ENCODE peak calls at places on chromosomes 1 and 21, in eight cellular contexts. S is ovary, W is endothelial cell of umbilical vein, Q is mammary epithelial cell, C is tibial nerve, L is neural progenitor cell, N is fibroblast of mammary gland, G is progenitor cell of endocrine pancreas. Z is an unnamed sample.

GRCh38 chr1:240464099-240464498 is 147.9 kb downstream of the GREM2 start:
- DNase-seq in S (no peak), W (no peak), Q (no peak), C (no peak), L (no peak), N (peak), G (no peak), Z (peak)

GRCh38 chr1:31644560-31645273 is at the start of gene PEF1:
- DNase-seq in S (peak), W (peak), Q (peak), C (peak), L (peak), N (peak), G (peak), Z (peak)

GRCh38 chr1:16461681-16462080 is 21.2 kb downstream of the NECAP2 start:
- DNase-seq in S (peak), W (no peak), Q (no peak), C (no peak), L (no peak), N (no peak), G (no peak), Z (no peak)

GRCh38 chr1:201213926-201214325 is 23.3 kb downstream of the IGFN1 start:
- DNase-seq in S (peak), W (no peak), Q (no peak), C (no peak), L (no peak), N (no peak), G (no peak), Z (no peak)

GRCh38 chr1:105337427-105337826 is 1587.7 kb downstream of the AMY1C start:
- DNase-seq in S (no peak), W (no peak), Q (no peak), C (no peak), L (no peak), N (no peak), G (no peak), Z (no peak)

GRCh38 chr1:110214454-110215404 is 4.6 kb downstream of the KCNC4 start:
- DNase-seq in S (no peak), W (peak), Q (no peak), C (no peak), L (no peak), N (no peak), G (no peak), Z (no peak)

GRCh38 chr1:12477936-12478611 is 139.9 kb downstream of the DHRS3 start:
- DNase-seq in S (peak), W (peak), Q (peak), C (peak), L (peak), N (peak), G (no peak), Z (peak)

GRCh38 chr1:150931773-150932172 is 5.6 kb downstream of the SETDB1 start:
- DNase-seq in S (no peak), W (peak), Q (peak), C (no peak), L (no peak), N (peak), G (no peak), Z (peak)

GRCh38 chr1:15357808-15358207 is 51.9 kb upstream of the EFHD2 start:
- DNase-seq in S (no peak), W (no peak), Q (no peak), C (no peak), L (no peak), N (no peak), G (no peak), Z (no peak)

GRCh38 chr1:28078680-28079626 is 9.5 kb downstream of the EYA3 start:
- DNase-seq in S (no peak), W (peak), Q (peak), C (no peak), L (no peak), N (peak), G (no peak), Z (no peak)

GRCh38 chr1:180680558-180681144 is 48.8 kb downstream of the XPR1 start:
- DNase-seq in S (no peak), W (no peak), Q (peak), C (no peak), L (no peak), N (peak), G (no peak), Z (peak)

GRCh38 chr1:145708063-145708462 is 895 bp upstream of the PDZK1 start:
- DNase-seq in S (no peak), W (no peak), Q (peak), C (no peak), L (peak), N (peak), G (no peak), Z (no peak)

GRCh38 chr1:109389638-109390341 is 7.9 kb downstream of the SORT1 start:
- DNase-seq in S (no peak), W (no peak), Q (no peak), C (no peak), L (no peak), N (no peak), G (no peak), Z (no peak)

GRCh38 chr1:17674707-17675505 is 80.2 kb upstream of the ACTL8 start:
- DNase-seq in S (no peak), W (no peak), Q (no peak), C (no peak), L (no peak), N (peak), G (no peak), Z (no peak)

GRCh38 chr21:33168886-33169285 is 60.9 kb upstream of the IFNAR2 start:
- DNase-seq in S (no peak), W (no peak), Q (peak), C (no peak), L (no peak), N (no peak), G (no peak), Z (no peak)

GRCh38 chr1:217527151-217527550 is 103.7 kb downstream of the GPATCH2 start:
- DNase-seq in S (no peak), W (no peak), Q (peak), C (no peak), L (no peak), N (no peak), G (no peak), Z (peak)

GRCh38 chr1:29655145-29655544 is 418.8 kb downstream of the PTPRU start:
- DNase-seq in S (no peak), W (no peak), Q (no peak), C (no peak), L (no peak), N (no peak), G (no peak), Z (no peak)

GRCh38 chr1:90834354-90835171 is 117.5 kb upstream of the BARHL2 start:
- DNase-seq in S (no peak), W (no peak), Q (no peak), C (no peak), L (peak), N (no peak), G (no peak), Z (no peak)

GRCh38 chr1:53592521-53592982 is 133.4 kb downstream of the DMRTB1 start:
- DNase-seq in S (no peak), W (no peak), Q (peak), C (no peak), L (peak), N (peak), G (peak), Z (peak)
- TF ChIP-seq CTCF in S (no peak), W (no peak), Q (peak), C (no peak), L (no peak), N (no peak), G (peak), Z (no peak)

GRCh38 chr1:42146916-42147320 is 6.3 kb upstream of the GUCA2B start:
- DNase-seq in S (peak), W (peak), Q (peak), C (peak), L (peak), N (peak), G (peak), Z (peak)
- TF ChIP-seq CTCF in S (no peak), W (peak), Q (peak), C (peak), L (peak), N (peak), G (peak), Z (peak)

DNA sequence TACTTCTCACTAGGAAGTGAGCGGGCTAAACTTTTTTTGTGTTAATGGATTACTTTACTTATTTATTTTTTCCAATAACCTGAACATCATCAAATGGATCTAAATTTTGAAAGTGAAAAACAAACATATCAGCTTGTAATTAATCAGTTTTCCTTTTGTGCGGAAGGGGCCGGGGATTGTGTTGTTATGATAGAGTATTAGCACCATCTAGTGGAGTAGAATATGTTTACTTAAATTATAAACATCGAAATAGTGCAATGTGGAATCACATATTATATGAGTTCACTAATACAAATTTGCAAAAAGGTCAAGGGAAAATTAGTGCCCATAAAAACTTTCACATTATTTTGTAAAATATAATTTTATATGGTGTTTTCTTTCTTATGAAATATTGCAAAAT is 9.1 kb downstream of the CFH start:
- DNase-seq in S (no peak), W (peak), Q (peak), C (no peak), L (peak), N (peak), G (no peak), Z (peak)
- TF ChIP-seq CTCF in S (peak), W (no peak), Q (peak), C (peak), L (peak), N (peak), G (peak), Z (peak)

DNA sequence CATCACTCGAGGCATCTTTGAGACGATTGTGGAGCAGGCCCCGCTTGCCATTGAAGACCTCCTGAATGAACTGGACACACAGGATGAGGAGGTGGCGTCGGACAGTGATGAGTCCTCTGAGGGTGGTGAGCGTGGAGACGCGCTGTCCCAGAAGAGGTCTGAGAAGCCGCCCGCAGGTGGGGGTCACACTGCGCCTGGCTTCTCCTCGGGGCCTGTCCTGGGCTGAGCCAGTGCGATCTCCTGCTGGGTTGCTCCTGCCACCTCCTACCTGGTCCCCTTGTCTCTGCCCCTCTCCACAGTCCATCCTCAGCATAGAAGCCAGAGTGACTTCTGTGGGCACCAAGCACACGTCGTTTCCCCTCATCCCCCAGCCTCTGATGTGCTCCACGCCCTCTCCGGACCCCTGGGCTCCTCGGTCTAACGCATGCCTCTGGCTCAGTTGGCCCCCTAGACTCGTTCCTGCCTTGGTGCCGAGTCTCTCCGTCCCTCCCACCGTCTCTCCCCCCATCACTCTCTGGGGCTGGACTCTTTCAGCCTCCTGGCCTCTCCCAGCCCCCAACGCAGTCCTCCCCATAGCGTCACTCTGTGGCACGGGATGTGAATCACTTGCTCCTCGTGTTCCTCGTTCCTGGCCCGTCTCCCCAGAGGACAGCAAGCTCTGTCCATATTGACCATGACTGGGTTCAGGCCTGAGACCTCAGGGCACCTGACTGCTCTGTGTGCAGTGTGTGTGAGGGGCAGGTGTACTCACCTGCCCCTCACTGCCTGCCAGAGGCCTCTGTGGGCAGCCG is 8.7 kb downstream of the RRP1 start:
- DNase-seq in S (no peak), W (no peak), Q (no peak), C (no peak), L (no peak), N (peak), G (no peak), Z (no peak)
- TF ChIP-seq CTCF in S (no peak), W (no peak), Q (no peak), C (no peak), L (no peak), N (no peak), G (no peak), Z (no peak)

GRCh38 chr1:193663965-193664364 is 477.6 kb upstream of the B3GALT2 start:
- DNase-seq in S (no peak), W (no peak), Q (no peak), C (no peak), L (no peak), N (no peak), G (no peak), Z (no peak)

GRCh38 chr1:193661385-193661784 is 475.0 kb upstream of the B3GALT2 start:
- DNase-seq in S (no peak), W (no peak), Q (no peak), C (no peak), L (no peak), N (no peak), G (no peak), Z (no peak)

GRCh38 chr1:193658711-193659110 is 472.3 kb upstream of the B3GALT2 start:
- DNase-seq in S (no peak), W (no peak), Q (no peak), C (no peak), L (no peak), N (no peak), G (no peak), Z (no peak)

GRCh38 chr1:193660428-193660827 is 474.0 kb upstream of the B3GALT2 start:
- DNase-seq in S (no peak), W (no peak), Q (no peak), C (no peak), L (no peak), N (no peak), G (no peak), Z (no peak)

DNA sequence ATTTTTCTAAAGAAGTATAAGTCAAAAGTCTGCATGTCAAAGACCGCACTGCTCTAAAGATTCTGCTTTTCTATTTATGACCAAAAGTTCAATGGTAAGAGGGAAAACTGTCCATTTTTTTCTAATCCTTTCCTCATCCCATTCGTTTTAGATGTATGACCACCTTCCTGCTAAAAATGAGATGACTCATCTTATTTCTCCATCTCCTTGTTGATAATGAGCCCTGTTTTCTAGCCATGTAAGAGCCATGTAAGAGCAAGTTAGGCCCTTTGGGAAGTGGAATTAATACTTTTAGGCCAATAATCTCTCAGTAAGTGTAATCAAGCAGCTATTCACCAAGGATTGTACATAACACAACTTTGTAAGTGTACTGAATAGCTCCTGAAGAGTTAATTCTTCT is 475.6 kb upstream of the B3GALT2 start:
- DNase-seq in S (no peak), W (no peak), Q (no peak), C (no peak), L (no peak), N (no peak), G (no peak), Z (peak)
- TF ChIP-seq CTCF in S (no peak), W (no peak), Q (no peak), C (no peak), L (no peak), N (no peak), G (no peak), Z (no peak)

GRCh38 chr1:227486559-227486958 is 76.8 kb upstream of the ZNF678 start:
- DNase-seq in S (no peak), W (no peak), Q (no peak), C (no peak), L (no peak), N (no peak), G (no peak), Z (no peak)
- TF ChIP-seq CTCF in S (no peak), W (no peak), Q (no peak), C (no peak), L (no peak), N (no peak), G (no peak), Z (no peak)

GRCh38 chr1:222239130-222239529 is 308.8 kb downstream of the HHIPL2 start:
- DNase-seq in S (no peak), W (no peak), Q (no peak), C (no peak), L (no peak), N (no peak), G (no peak), Z (no peak)

GRCh38 chr1:222234351-222234750 is 313.6 kb downstream of the HHIPL2 start:
- DNase-seq in S (no peak), W (no peak), Q (no peak), C (no peak), L (no peak), N (no peak), G (no peak), Z (no peak)

DNA sequence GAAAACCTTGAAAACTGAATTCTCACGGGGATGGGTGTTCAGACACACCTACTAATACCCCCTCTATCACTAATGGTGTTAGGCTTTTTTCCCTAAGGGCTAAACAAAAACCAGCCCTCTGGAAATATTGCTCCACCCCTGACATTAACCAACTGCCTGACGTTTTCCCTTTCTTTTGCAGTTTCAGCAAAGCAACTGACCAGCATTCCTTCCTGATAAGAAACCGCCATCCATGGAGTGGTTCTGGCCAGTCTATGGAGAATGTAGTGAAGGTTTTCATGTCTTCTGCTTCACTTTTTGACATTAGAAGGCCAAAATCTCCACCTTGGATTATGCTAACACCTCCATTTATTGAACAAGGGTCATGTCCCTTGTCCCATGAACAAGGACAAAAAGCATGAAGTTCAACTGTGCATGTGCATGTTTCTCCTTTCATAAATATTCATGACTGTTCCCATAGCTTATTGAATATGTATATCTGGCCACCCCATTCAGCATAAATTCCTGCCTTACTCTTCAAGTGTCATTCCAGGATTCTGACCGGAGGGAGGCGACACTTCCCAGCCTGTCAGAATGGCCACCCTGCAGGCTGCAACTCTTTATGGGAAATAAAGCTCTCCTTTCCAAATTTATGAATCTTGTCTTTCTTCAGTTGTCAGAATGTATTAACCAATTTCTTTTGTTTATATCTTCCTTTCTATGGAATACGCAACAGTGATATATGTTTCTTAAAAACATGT is 314.3 kb downstream of the HHIPL2 start:
- DNase-seq in S (no peak), W (no peak), Q (no peak), C (no peak), L (no peak), N (no peak), G (no peak), Z (no peak)
- TF ChIP-seq CTCF in S (no peak), W (no peak), Q (no peak), C (no peak), L (no peak), N (no peak), G (no peak), Z (no peak)

DNA sequence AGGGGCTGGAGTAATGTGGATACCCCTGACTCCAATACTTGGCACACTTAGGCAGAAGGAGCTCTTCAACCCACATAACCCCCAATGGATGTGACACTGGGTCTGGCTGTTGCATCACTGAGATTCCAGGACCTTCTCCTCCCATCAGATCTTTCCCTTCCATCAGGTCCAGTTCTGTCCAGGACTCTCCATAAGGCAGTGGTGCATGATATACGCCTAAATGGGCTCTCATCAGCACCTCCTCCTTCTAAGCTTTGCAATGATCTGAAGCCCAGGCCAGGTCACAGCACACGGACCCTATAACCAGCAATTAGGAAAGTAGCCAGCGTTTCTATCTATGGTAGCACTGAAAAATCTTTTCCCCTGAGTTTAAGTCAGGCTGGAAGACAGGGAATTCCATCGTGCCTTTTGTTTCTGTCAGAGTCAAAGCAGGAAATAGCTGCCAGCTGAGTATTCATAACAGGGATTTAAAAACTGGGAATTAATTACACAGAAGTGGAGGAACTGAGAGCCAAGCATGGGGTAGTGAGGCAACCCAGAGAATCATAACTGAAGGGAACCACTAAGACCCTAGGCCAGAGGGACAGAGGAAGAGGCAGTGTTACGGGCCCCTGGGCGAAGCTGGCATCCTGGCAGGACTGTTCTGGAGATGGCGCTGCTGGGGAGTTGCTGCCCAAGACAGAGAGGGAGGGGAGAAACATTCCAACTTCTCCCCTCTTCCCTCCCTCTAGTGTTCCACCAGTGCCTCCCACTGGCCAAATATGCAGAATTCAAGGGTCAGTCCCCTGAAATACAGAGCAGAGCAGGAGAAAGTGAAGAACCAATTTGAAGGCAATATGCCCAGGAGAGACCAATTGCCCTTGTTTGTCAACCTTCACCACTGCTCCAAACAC is 37.5 kb upstream of the HOOK1 start:
- DNase-seq in S (no peak), W (peak), Q (no peak), C (no peak), L (no peak), N (no peak), G (no peak), Z (no peak)
- TF ChIP-seq CTCF in S (no peak), W (peak), Q (no peak), C (no peak), L (peak), N (no peak), G (no peak), Z (no peak)